ENCODE peak calls at places on chromosomes 2 and 18, in five cellular contexts. One of them, this sample, is unnamed.
A peak's percentile ranks its signal among the peaks of the same experiment; 100 is the strongest.

GRCh38 chr2:136081582-136082210 is 36.3 kb downstream of the CXCR4 start:
- DNase-seq in heart left ventricle: no peak
- DNase-seq in A549: no peak
- DNase-seq in spleen: no peak
- DNase-seq in fibroblast of pulmonary artery: no peak
- DNase-seq in this sample: no peak

GRCh38 chr2:35463805-35464596 is 891.6 kb upstream of the CRIM1 start:
- DNase-seq in spleen: no peak
- DNase-seq in A549: no peak
- DNase-seq in heart left ventricle: no peak
- DNase-seq in fibroblast of pulmonary artery: no peak
- DNase-seq in this sample: no peak

GRCh38 chr2:194867328-194867727 is 789.7 kb upstream of the SLC39A10 start:
- DNase-seq in fibroblast of pulmonary artery: peak; percentile 13
- DNase-seq in spleen: no peak
- DNase-seq in heart left ventricle: no peak
- DNase-seq in A549: no peak
- DNase-seq in this sample: no peak

GRCh38 chr2:141068053-141068682 is 1062.6 kb downstream of the LRP1B start:
- DNase-seq in fibroblast of pulmonary artery: no peak
- DNase-seq in spleen: no peak
- DNase-seq in heart left ventricle: no peak
- DNase-seq in A549: no peak
- DNase-seq in this sample: no peak

GRCh38 chr18:6994719-6995430 is 122.7 kb downstream of the LAMA1 start:
- DNase-seq in A549: no peak
- DNase-seq in heart left ventricle: no peak
- DNase-seq in spleen: no peak
- DNase-seq in fibroblast of pulmonary artery: no peak
- DNase-seq in this sample: no peak

GRCh38 chr2:15895615-15896500 is 44.5 kb upstream of the MYCN start:
- DNase-seq in heart left ventricle: no peak
- DNase-seq in spleen: no peak
- DNase-seq in fibroblast of pulmonary artery: no peak
- DNase-seq in A549: no peak
- DNase-seq in this sample: no peak

GRCh38 chr2:151394509-151394908 is 15.2 kb upstream of the RIF1 start:
- DNase-seq in A549: no peak
- DNase-seq in heart left ventricle: no peak
- DNase-seq in spleen: no peak
- DNase-seq in fibroblast of pulmonary artery: no peak
- DNase-seq in this sample: no peak

GRCh38 chr18:27605107-27605834 is 420.2 kb upstream of the CHST9 start:
- DNase-seq in heart left ventricle: no peak
- DNase-seq in spleen: no peak
- DNase-seq in fibroblast of pulmonary artery: peak; percentile 87
- DNase-seq in A549: peak; percentile 7
- DNase-seq in this sample: peak; percentile 43

GRCh38 chr18:31983020-31983419 is 35.6 kb upstream of the RNF125 start:
- DNase-seq in A549: no peak
- DNase-seq in spleen: no peak
- DNase-seq in fibroblast of pulmonary artery: no peak
- DNase-seq in heart left ventricle: no peak
- DNase-seq in this sample: no peak

GRCh38 chr2:120631241-120631640 is 104.4 kb upstream of the GLI2 start:
- DNase-seq in fibroblast of pulmonary artery: no peak
- DNase-seq in heart left ventricle: no peak
- DNase-seq in spleen: peak; percentile 66
- DNase-seq in A549: no peak
- DNase-seq in this sample: no peak

GRCh38 chr2:172461591-172462392 is 34.4 kb downstream of the ITGA6 start:
- DNase-seq in A549: peak; percentile 35
- DNase-seq in spleen: peak; percentile 93
- DNase-seq in fibroblast of pulmonary artery: peak; percentile 50
- DNase-seq in heart left ventricle: peak; percentile 79
- DNase-seq in this sample: peak; percentile 59

GRCh38 chr18:9296233-9297006 is 38.2 kb upstream of the TWSG1 start:
- DNase-seq in fibroblast of pulmonary artery: no peak
- DNase-seq in A549: no peak
- DNase-seq in spleen: no peak
- DNase-seq in heart left ventricle: no peak
- DNase-seq in this sample: no peak

GRCh38 chr18:32110005-32110404 is 18.3 kb downstream of the RNF138 start:
- DNase-seq in A549: no peak
- DNase-seq in fibroblast of pulmonary artery: no peak
- DNase-seq in heart left ventricle: no peak
- DNase-seq in spleen: no peak
- DNase-seq in this sample: no peak

GRCh38 chr18:25953111-25953510 is 137.3 kb downstream of the SS18 start:
- DNase-seq in spleen: no peak
- DNase-seq in A549: no peak
- DNase-seq in heart left ventricle: no peak
- DNase-seq in fibroblast of pulmonary artery: no peak
- DNase-seq in this sample: no peak

GRCh38 chr2:234960091-234961088 is 8.6 kb downstream of the SH3BP4 start:
- DNase-seq in fibroblast of pulmonary artery: peak; percentile 46
- DNase-seq in spleen: no peak
- DNase-seq in A549: no peak
- DNase-seq in heart left ventricle: no peak
- DNase-seq in this sample: no peak

GRCh38 chr18:27843783-27844415 is 333.0 kb downstream of the CDH2 start:
- DNase-seq in A549: no peak
- DNase-seq in spleen: no peak
- DNase-seq in fibroblast of pulmonary artery: peak; percentile 72
- DNase-seq in heart left ventricle: no peak
- DNase-seq in this sample: no peak

GRCh38 chr2:148812306-148812705 is 62.7 kb upstream of the KIF5C start:
- DNase-seq in spleen: no peak
- DNase-seq in heart left ventricle: peak; percentile 73
- DNase-seq in A549: no peak
- DNase-seq in fibroblast of pulmonary artery: peak; percentile 89
- DNase-seq in this sample: no peak

GRCh38 chr2:1010373-1011017 is 59.8 kb downstream of the SNTG2 start:
- DNase-seq in spleen: no peak
- DNase-seq in fibroblast of pulmonary artery: no peak
- DNase-seq in A549: no peak
- DNase-seq in heart left ventricle: no peak
- DNase-seq in this sample: no peak

GRCh38 chr2:42905341-42906114 is 113.1 kb upstream of the HAAO start:
- DNase-seq in spleen: no peak
- DNase-seq in heart left ventricle: no peak
- DNase-seq in fibroblast of pulmonary artery: no peak
- DNase-seq in A549: no peak
- DNase-seq in this sample: no peak

GRCh38 chr18:79681484-79682387 is 2.1 kb downstream of the CTDP1 start:
- DNase-seq in fibroblast of pulmonary artery: no peak
- DNase-seq in heart left ventricle: no peak
- DNase-seq in spleen: peak; percentile 85
- DNase-seq in A549: no peak
- DNase-seq in this sample: no peak
- H3K4me3 ChIP-seq in fibroblast of pulmonary artery: peak overlapping the region; percentile 66
- H3K4me3 ChIP-seq in heart left ventricle: no peak overlapping the region
- H3K4me3 ChIP-seq in spleen: peak overlapping the region; percentile 97
- H3K4me3 ChIP-seq in A549: no peak overlapping the region
- H3K4me3 ChIP-seq in this sample: no peak overlapping the region

GRCh38 chr2:134722728-134723127 is 3.9 kb upstream of the TMEM163 start:
- DNase-seq in heart left ventricle: no peak
- DNase-seq in fibroblast of pulmonary artery: no peak
- DNase-seq in A549: no peak
- DNase-seq in spleen: no peak
- DNase-seq in this sample: no peak
- TF ChIP-seq CTCF in heart left ventricle: no peak
- TF ChIP-seq CTCF in fibroblast of pulmonary artery: peak; percentile 18
- TF ChIP-seq CTCF in A549: peak; percentile 20
- TF ChIP-seq CTCF in spleen: no peak
- TF ChIP-seq CTCF in this sample: no peak

DNA sequence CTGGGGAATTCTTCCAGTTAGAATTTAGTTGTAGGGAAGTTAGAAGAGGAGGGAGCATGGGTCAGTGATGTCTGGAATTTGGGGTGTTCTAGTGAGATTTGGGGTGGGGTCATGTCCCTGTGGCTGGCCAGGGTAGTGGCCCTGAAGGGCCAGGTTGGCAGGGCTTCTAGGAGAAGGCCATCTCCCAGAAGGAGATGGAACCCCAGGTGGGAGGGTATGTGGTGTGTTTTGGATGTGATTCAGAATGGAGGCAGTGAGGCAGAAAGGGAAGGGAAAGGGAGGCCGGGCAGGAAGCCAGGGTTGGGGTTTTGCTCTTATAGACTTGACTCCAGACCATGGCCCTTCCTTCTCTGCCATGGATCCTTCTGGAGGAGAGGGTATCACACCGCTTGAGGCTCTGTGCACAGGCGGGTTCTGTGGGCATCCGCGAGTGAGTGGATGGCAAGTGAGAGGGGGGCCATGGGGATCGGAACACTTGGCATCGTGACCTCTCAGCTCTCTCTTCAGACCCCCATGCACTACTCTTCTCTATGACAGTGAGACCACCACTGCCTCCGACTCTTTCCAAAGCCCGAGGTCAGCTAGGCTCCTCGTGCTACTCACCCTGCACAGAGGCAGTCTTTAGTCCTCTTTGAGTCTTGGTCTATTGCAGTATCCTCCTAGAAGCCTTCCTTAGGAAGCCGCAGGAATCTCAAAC is 7.3 kb downstream of the GREB1 start:
- DNase-seq in heart left ventricle: no peak
- DNase-seq in spleen: no peak
- DNase-seq in fibroblast of pulmonary artery: no peak
- DNase-seq in A549: no peak
- DNase-seq in this sample: no peak
- H3K4me3 ChIP-seq in heart left ventricle: no peak overlapping the region
- H3K4me3 ChIP-seq in spleen: no peak overlapping the region
- H3K4me3 ChIP-seq in fibroblast of pulmonary artery: no peak overlapping the region
- H3K4me3 ChIP-seq in A549: no peak overlapping the region
- H3K4me3 ChIP-seq in this sample: no peak overlapping the region

GRCh38 chr2:176508374-176508773 is 239.1 kb downstream of the MTX2 start:
- DNase-seq in A549: no peak
- DNase-seq in heart left ventricle: no peak
- DNase-seq in fibroblast of pulmonary artery: no peak
- DNase-seq in spleen: no peak
- DNase-seq in this sample: no peak

GRCh38 chr2:176503760-176504159 is 234.5 kb downstream of the MTX2 start:
- DNase-seq in spleen: no peak
- DNase-seq in A549: no peak
- DNase-seq in fibroblast of pulmonary artery: no peak
- DNase-seq in heart left ventricle: no peak
- DNase-seq in this sample: no peak

GRCh38 chr2:176504431-176504830 is 235.2 kb downstream of the MTX2 start:
- DNase-seq in heart left ventricle: no peak
- DNase-seq in A549: no peak
- DNase-seq in fibroblast of pulmonary artery: no peak
- DNase-seq in spleen: no peak
- DNase-seq in this sample: no peak

GRCh38 chr2:176507736-176508135 is 238.5 kb downstream of the MTX2 start:
- DNase-seq in fibroblast of pulmonary artery: no peak
- DNase-seq in heart left ventricle: no peak
- DNase-seq in spleen: no peak
- DNase-seq in A549: no peak
- DNase-seq in this sample: no peak

DNA sequence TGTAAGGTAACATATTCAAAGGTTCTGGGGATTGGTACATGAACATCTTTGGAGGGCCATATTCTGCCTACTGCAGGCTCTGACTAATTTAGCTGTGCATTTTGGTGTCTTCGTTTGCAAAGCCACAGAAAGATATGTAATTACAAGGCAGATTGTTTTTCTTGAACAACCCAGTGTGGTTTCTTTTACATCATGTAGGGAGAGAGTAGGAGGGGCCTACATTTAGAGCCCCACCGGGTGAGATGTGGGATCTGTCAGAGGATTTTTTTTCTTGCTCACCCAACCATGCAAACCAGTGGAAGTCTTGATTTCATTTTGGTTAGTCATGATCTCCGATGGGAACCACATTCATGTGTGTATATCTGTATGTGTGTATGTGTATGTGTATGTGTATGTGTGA is 239.7 kb downstream of the MTX2 start:
- DNase-seq in A549: no peak
- DNase-seq in heart left ventricle: no peak
- DNase-seq in fibroblast of pulmonary artery: no peak
- DNase-seq in spleen: no peak
- DNase-seq in this sample: no peak
- TF ChIP-seq CTCF in A549: no peak
- TF ChIP-seq CTCF in heart left ventricle: no peak
- TF ChIP-seq CTCF in fibroblast of pulmonary artery: no peak
- TF ChIP-seq CTCF in spleen: no peak
- TF ChIP-seq CTCF in this sample: no peak

GRCh38 chr2:132783883-132784282 is 113.9 kb upstream of the LYPD1 start:
- DNase-seq in A549: no peak
- DNase-seq in fibroblast of pulmonary artery: no peak
- DNase-seq in heart left ventricle: no peak
- DNase-seq in spleen: no peak
- DNase-seq in this sample: no peak

GRCh38 chr2:132779206-132779605 is 109.2 kb upstream of the LYPD1 start:
- DNase-seq in heart left ventricle: no peak
- DNase-seq in spleen: no peak
- DNase-seq in A549: no peak
- DNase-seq in fibroblast of pulmonary artery: no peak
- DNase-seq in this sample: no peak

GRCh38 chr2:132782166-132782783 is 112.3 kb upstream of the LYPD1 start:
- DNase-seq in heart left ventricle: no peak
- DNase-seq in A549: no peak
- DNase-seq in spleen: no peak
- DNase-seq in fibroblast of pulmonary artery: no peak
- DNase-seq in this sample: no peak
- H3K4me3 ChIP-seq in heart left ventricle: no peak overlapping the region
- H3K4me3 ChIP-seq in A549: no peak overlapping the region
- H3K4me3 ChIP-seq in spleen: no peak overlapping the region
- H3K4me3 ChIP-seq in fibroblast of pulmonary artery: no peak overlapping the region
- H3K4me3 ChIP-seq in this sample: no peak overlapping the region

GRCh38 chr18:12556946-12557806 is 100.7 kb downstream of the SPIRE1 start:
- DNase-seq in fibroblast of pulmonary artery: no peak
- DNase-seq in spleen: no peak
- DNase-seq in heart left ventricle: no peak
- DNase-seq in A549: no peak
- DNase-seq in this sample: no peak
- TF ChIP-seq CTCF in fibroblast of pulmonary artery: no peak
- TF ChIP-seq CTCF in spleen: no peak
- TF ChIP-seq CTCF in heart left ventricle: no peak
- TF ChIP-seq CTCF in A549: no peak
- TF ChIP-seq CTCF in this sample: no peak

GRCh38 chr2:218979846-218980738 is 4.9 kb downstream of the FEV start:
- DNase-seq in fibroblast of pulmonary artery: peak; percentile 84
- DNase-seq in spleen: peak; percentile 94
- DNase-seq in A549: peak; percentile 79
- DNase-seq in heart left ventricle: peak; percentile 88
- DNase-seq in this sample: peak; percentile 85
- H3K4me3 ChIP-seq in fibroblast of pulmonary artery: peak overlapping the region; percentile 33
- H3K4me3 ChIP-seq in spleen: peak overlapping the region; percentile 18
- H3K4me3 ChIP-seq in A549: peak overlapping the region; percentile 16
- H3K4me3 ChIP-seq in heart left ventricle: peak overlapping the region; percentile 11
- H3K4me3 ChIP-seq in this sample: no peak overlapping the region

DNA sequence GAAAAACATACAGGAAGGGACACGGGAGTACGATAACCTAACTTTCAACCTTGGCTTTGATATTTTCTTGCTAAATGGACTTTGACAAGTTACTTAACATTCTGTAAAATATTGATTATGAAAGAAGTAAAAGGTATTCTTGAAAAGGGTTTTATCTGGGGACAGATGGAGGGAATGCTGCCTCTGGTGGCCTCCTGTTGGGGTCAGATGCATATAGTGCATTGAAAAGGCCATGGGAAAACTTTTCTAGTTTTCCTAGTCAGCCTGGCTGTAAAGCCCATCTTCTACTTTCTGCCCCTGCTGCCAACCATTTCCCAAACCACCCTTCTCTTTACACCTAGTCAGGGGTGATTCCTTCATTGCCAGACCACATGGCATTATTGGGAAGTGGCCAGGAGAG is 22.2 kb upstream of the MSTN start:
- DNase-seq in fibroblast of pulmonary artery: no peak
- DNase-seq in heart left ventricle: no peak
- DNase-seq in A549: no peak
- DNase-seq in spleen: no peak
- DNase-seq in this sample: no peak
- TF ChIP-seq CTCF in fibroblast of pulmonary artery: no peak
- TF ChIP-seq CTCF in heart left ventricle: no peak
- TF ChIP-seq CTCF in A549: no peak
- TF ChIP-seq CTCF in spleen: no peak
- TF ChIP-seq CTCF in this sample: no peak

This sample was measured in lung.